ENCODE peak calls at places on chromosomes 16 and 17, in six cellular contexts. E, V, N, Q, O and F are unnamed samples.

GRCh38 chr17:55769625-55770000 is 18.8 kb downstream of the PCTP start:
- DNase-seq in E (peak), O (no peak), N (peak), V (peak), Q (peak), F (no peak)

GRCh38 chr17:57365420-57365819 is 109.1 kb downstream of the MSI2 start:
- DNase-seq in V (no peak), E (no peak), N (no peak), Q (no peak), O (no peak), F (no peak)

GRCh38 chr16:75621170-75621477 is 2.0 kb downstream of the ADAT1 start:
- DNase-seq in E (peak), V (no peak), N (no peak), Q (no peak), O (peak), F (no peak)

GRCh38 chr17:63277629-63278028 is 168.5 kb downstream of the CYB561 start:
- DNase-seq in N (no peak), E (no peak), O (no peak), V (no peak), Q (no peak), F (no peak)

GRCh38 chr17:2911755-2912111 is 115.5 kb downstream of the RAP1GAP2 start:
- DNase-seq in V (no peak), N (no peak), E (no peak), Q (no peak), O (no peak), F (no peak)

GRCh38 chr16:4373909-4374742 is 2.5 kb downstream of the VASN start:
- DNase-seq in V (peak), Q (peak), O (peak), E (peak), N (peak), F (peak)

GRCh38 chr16:67013823-67014640 is 14.9 kb upstream of the CBFB start:
- DNase-seq in V (peak), Q (peak), E (peak), O (peak), N (peak), F (peak)

GRCh38 chr16:80583466-80583865 is 42.7 kb downstream of the DYNLRB2 start:
- DNase-seq in V (peak), N (no peak), O (no peak), E (peak), Q (peak), F (no peak)

GRCh38 chr17:27224526-27225315 is 69.2 kb upstream of the WSB1 start:
- DNase-seq in E (no peak), N (no peak), Q (no peak), V (no peak), O (no peak), F (no peak)

GRCh38 chr17:45801386-45801785 is 17.3 kb downstream of the CRHR1 start:
- DNase-seq in E (no peak), V (no peak), Q (no peak), N (no peak), O (no peak), F (no peak)
- TF ChIP-seq CTCF in E (no peak), V (no peak), Q (no peak), N (no peak), O (no peak), F (no peak)

DNA sequence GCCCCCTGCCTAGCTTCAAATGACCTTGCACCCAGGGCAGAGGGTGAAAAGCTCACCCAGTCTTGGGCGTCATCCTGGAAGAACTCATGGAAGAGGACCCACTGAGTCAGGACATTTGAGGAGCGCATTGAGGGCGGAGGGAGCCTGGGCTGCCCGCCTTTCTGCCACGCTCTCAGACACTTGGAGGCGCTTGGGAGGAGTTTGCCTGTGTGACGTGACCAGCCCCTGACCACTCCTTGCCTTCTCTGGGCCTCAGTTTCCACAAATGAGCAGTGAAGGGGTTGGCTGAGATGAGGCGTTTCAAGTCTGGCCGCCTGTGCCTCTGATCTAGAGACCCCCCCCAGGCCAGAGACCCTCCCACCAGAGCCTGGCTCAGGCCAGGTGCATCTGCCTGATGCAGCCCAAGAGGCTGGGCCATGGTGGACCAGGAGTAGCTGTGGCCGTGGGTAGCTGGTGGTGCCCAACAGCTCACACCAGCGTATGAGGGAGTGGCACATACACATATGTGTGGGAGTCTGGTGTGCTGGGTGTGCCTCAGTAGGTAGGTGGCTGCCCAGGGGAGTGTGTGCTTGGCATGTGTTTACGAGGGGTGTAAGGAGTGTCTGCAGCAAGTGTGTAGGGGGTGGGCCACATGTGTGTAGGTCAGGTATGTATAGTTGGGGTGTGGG is 80.2 kb upstream of the TOB1 start:
- DNase-seq in E (no peak), O (no peak), V (no peak), Q (no peak), N (no peak), F (peak)
- H3K27ac ChIP-seq in E (no peak), O (no peak), V (peak), Q (no peak), N (no peak), F (no peak)

DNA sequence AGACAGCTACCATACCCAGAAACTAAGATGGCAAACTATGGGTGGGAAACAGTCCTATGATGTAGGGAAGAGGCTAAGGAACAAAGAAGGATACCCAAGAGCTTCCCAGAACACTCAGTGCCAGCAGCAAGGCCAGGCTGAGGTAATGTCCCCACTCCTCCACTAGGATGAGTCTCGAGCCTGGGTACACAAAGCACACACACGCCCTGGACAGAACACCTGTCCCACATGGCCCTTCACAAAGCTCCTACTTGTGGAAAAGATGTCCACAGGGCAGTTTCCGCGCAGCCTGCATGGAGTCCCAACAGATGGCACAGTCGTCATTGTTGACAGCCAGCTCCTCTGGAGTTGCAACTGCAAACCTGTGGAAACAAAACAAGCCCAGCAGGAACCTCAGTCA is 23.9 kb downstream of the AMFR start:
- DNase-seq in Q (no peak), O (peak), V (no peak), E (no peak), N (no peak), F (no peak)
- TF ChIP-seq CTCF in Q (no peak), O (peak), V (no peak), E (no peak), N (no peak), F (no peak)

DNA sequence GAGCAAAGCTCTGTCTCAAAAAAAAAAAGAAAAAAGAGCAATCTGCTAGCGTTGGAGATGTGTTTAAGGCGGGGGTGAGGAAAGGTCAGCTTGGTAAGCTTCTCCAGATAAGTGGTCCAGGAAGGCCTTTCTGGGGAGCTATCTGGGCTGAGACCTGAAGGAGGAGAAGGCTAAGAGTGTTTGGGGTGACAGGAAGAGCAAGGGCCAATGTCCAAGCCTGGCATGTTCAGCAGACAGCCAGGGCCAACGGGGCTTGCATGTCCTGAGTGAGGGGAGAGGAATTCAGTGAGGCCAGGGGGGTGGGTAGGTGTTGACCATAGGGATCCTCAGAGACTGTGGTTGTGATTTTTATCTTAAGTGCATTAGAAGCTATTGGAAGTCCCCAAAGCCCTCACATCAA is 15.4 kb downstream of the STAT5A start:
- DNase-seq in O (no peak), Q (no peak), N (no peak), E (no peak), V (no peak), F (no peak)
- H3K27ac ChIP-seq in O (no peak), Q (no peak), N (no peak), E (no peak), V (no peak), F (no peak)

GRCh38 chr17:627051-627450 is 87.6 kb downstream of the VPS53 start:
- DNase-seq in Q (no peak), N (no peak), E (no peak), V (no peak), O (no peak), F (no peak)
- TF ChIP-seq CTCF in Q (no peak), N (no peak), E (no peak), V (no peak), O (no peak), F (no peak)

GRCh38 chr17:4533522-4534502 is 21.4 kb downstream of the MYBBP1A start:
- DNase-seq in V (no peak), O (peak), E (no peak), N (no peak), Q (no peak), F (no peak)

GRCh38 chr17:4534928-4535666 is 20.1 kb downstream of the MYBBP1A start:
- DNase-seq in N (no peak), E (no peak), V (no peak), O (no peak), Q (no peak), F (no peak)

GRCh38 chr17:4535667-4536258 is 19.4 kb downstream of the MYBBP1A start:
- DNase-seq in E (no peak), O (no peak), N (no peak), Q (no peak), V (no peak), F (no peak)

GRCh38 chr17:4532860-4533521 is 22.2 kb downstream of the MYBBP1A start:
- DNase-seq in V (no peak), N (no peak), E (no peak), O (no peak), Q (no peak), F (no peak)

DNA sequence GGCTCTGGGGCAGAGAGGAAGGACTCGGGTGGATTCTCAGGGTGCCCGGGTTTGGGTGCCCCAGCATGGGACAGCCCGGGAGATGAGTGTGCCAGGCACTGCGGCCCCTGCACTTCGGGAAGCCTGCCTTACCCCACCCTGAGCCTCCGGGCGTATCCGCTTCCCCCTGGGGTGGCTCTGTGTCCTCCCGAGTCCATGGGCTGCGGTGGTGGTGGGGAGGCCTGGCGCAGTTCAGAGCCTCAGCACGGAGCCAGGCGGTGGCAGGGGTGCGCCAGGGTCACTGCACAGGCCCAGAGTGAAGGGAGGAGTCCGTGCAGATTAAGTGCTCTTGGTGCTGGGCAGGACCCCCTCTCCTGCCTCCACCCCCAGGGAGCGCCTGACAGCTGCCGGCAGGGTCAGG is 20.7 kb downstream of the MYBBP1A start:
- DNase-seq in E (no peak), V (no peak), O (no peak), N (no peak), Q (no peak), F (no peak)
- H3K27ac ChIP-seq in E (no peak), V (no peak), O (no peak), N (peak), Q (no peak), F (peak)

GRCh38 chr17:66310528-66311148 is 8.2 kb downstream of the PRKCA start:
- DNase-seq in E (no peak), N (no peak), V (no peak), O (peak), Q (no peak), F (no peak)
- TF ChIP-seq CTCF in E (peak), N (no peak), V (no peak), O (peak), Q (no peak), F (no peak)

DNA sequence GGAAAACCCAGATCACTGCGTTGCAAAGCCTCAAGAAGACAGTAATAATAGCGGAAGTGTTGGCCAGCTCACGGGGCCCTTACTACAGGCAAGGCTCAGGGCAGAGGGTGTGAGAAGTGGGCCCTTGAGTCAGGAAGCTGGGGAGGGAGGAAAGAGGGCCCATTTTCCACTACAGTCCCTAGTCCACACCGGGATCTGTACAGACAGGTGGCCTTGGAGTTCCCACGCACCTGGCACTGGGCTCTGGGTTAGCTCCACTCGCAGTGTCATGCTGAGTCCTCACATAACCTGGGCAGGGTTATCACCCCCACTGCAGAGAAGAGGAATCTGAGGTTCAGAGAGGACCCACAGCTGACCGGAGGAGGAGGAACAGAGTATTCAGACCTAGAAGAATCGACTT is 16.8 kb upstream of the MTSS2 start:
- DNase-seq in N (no peak), Q (no peak), O (no peak), V (no peak), E (no peak), F (no peak)
- H3K27ac ChIP-seq in N (peak), Q (no peak), O (no peak), V (peak), E (peak), F (peak)